ENCODE peak calls at places on chromosomes 16 and 17, in four cellular contexts. V, G, U and E are unnamed samples. For H3K27me3 and H3K9me3, the result is how much of the 10 kb centered on the place peaks cover.

GRCh38 chr17:83078378-83079339 is 750 bp upstream of the METRNL start:
- DNase-seq in V (no peak), G (no peak), U (no peak), E (no peak)

GRCh38 chr17:20085283-20085875 is 76.2 kb downstream of the SPECC1 start:
- DNase-seq in V (no peak), G (no peak), U (peak), E (no peak)

GRCh38 chr16:30602595-30603277 is 7.5 kb downstream of the ZNF689 start:
- DNase-seq in V (no peak), G (peak), U (no peak), E (peak)

GRCh38 chr16:4410335-4411075 is 5.9 kb downstream of the CORO7 start:
- DNase-seq in V (no peak), G (peak), U (no peak), E (peak)

GRCh38 chr16:26701243-26701886 is 365.4 kb upstream of the C16orf82 start:
- DNase-seq in V (no peak), G (no peak), U (no peak), E (no peak)

GRCh38 chr17:77439382-77440013 is 298.7 kb downstream of the SEC14L1 start:
- DNase-seq in V (no peak), G (no peak), U (no peak), E (no peak)

GRCh38 chr17:17191346-17191792 is 14.8 kb downstream of the PLD6 start:
- DNase-seq in V (peak), G (peak), U (no peak), E (peak)

GRCh38 chr16:86991679-86992078 is 325.5 kb downstream of the C16orf95 start:
- DNase-seq in V (no peak), G (peak), U (no peak), E (peak)

GRCh38 chr17:57662021-57662420 is 83.1 kb downstream of the CCDC182 start:
- DNase-seq in V (no peak), G (no peak), U (no peak), E (no peak)

GRCh38 chr17:72691601-72692000 is 400.9 kb downstream of the SLC39A11 start:
- DNase-seq in V (no peak), G (peak), U (no peak), E (peak)

GRCh38 chr17:74892974-74893911 is at the start of gene FADS6:
- DNase-seq in V (no peak), G (no peak), U (no peak), E (no peak)

GRCh38 chr16:79171504-79172240 is 428.9 kb downstream of the MAF start:
- DNase-seq in V (no peak), G (no peak), U (no peak), E (no peak)

GRCh38 chr16:1420111-1420539 is 422 bp downstream of the UQCC4 start:
- DNase-seq in V (no peak), G (no peak), U (no peak), E (no peak)

GRCh38 chr16:81358860-81359259 is 44.1 kb downstream of the GAN start:
- DNase-seq in V (no peak), G (no peak), U (no peak), E (no peak)

GRCh38 chr17:69607162-69607834 is 192.8 kb downstream of the MAP2K6 start:
- DNase-seq in V (peak), G (peak), U (peak), E (peak)

DNA sequence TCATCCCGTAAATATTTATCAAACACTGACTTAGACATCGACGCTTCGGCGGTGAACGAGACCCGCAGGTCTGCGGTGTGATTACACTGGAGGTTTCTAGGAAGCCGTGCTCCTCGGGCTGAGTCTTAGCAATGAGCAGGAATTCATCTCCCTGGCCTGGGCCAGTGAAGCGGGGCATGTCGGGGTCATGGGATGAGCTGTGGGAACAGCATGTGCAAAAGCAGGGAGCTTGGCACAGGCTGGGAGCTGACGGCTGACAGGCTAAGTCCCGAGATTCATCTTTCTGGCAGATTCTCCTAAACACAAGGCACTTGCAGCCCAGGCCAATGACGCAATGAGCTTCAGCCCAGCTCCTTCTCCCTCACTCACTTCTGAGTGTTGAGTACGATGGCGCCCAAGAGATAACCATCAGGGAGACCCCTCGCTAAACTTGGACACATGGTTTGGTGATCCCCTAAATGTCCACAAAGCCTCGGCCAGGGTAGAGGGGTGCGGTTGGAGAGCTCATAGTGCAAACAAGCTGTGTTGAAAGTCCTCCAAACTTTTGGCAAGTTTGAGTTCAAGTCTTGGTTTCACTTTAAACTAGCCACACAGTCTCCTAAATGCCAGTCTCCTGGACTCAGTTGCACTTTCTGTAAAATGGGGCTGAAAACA is 12.8 kb downstream of the CRISPLD2 start:
- DNase-seq in V (peak), G (peak), U (peak), E (peak)
- H3K4me3 ChIP-seq in V (no peak), G (peak), U (no peak), E (peak)

DNA sequence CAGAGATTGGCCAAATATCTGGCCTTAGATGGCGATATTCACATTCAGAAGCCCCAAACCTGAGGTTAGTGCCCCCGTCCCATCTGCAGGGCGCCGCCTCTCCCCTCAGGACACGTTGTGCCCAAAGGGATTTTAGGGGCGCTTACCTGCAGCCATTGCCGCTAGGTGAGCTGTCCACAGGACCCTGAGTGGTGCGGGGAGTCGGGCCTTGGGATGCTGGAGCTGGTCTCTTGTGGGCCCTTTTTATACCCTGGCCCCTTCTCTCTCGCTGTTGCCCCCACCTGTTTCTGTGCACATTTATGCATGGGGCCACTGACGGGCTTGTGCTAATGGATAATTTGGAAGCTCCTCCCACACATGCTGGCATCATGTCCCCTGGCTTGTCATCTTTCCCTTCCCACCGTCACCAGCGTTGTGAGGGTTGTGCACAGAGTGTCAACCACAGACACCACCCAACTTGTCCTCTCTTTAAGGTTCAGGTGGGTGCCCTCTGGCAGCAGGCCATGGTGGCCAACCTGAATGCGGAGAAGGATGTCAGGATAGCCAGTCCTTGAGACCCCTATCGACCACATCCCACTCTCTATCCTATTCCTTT is at the start of gene CSHL1:
- DNase-seq in V (no peak), G (no peak), U (no peak), E (no peak)
- H3K27me3 ChIP-seq in V (under half), G (under half), U (under half), E (under half)

DNA sequence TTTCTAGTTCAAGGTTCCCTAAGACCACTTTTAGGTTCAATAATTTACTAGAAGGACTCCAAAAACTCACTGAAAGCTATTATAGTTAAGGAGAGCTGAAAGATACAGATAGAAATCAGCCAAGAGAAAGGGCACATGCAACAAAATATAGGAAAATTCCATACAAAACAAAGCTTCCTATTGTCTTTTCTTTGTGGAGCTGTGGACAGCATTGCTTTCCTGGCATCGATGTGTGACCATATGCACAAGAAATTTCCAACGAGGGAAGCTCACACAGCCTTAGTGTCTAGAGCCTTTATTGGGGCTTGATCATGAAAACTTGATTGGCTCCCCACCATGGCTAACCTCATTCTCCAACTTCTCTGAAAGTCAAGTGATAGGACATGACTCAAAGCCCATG is 540.4 kb upstream of the CDH8 start:
- DNase-seq in V (no peak), G (no peak), U (no peak), E (no peak)
- H3K9me3 ChIP-seq in V (under half), G (under half), U (under half), E (under half)

GRCh38 chr17:29584452-29585079 is 4.9 kb downstream of the GIT1 start:
- DNase-seq in V (peak), G (no peak), U (no peak), E (no peak)
- H3K4me3 ChIP-seq in V (peak), G (no peak), U (peak), E (no peak)

GRCh38 chr17:40680998-40681397 is 16.0 kb upstream of the KRT222 start:
- DNase-seq in V (no peak), G (no peak), U (no peak), E (no peak)
- H3K27me3 ChIP-seq in V (under half), G (under half), U (under half), E (under half)

DNA sequence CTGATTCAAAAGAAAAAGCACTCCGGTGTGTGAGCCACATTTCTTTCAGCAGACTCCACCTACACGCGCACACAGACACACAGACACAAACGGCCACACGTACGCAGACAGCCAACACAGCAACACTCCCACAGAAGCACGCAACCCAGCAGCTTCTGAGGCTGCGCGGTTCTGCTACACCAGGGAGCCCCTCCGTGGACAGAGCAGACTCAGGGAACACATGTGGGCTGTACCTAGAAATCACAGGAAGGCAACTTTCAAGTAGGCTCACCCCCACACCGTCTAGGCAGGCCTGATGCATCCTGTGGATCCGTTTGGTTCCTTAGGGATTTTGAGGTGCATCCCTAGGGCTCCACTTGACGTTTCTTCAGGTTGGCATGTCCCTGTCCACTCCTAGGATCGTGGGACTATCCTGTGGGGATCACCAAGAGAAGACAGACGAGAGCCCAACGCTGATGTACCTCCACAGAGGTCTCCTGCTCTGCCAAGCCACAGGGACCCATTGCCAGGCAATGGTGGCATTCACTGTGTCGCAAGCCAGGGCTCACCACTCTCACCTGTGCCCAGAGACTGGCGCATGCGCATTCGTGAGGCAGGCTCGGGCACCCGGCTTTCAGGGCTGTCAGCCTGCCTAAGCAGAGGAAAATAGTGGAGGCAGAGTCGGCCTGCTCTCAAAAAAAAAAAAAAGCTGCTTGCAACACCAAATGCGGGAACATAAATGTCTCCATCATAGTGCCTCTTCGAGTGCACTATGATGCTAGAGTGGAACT is 2333.3 kb downstream of the TP53TG3F start:
- DNase-seq in V (no peak), G (no peak), U (no peak), E (no peak)
- H3K9me3 ChIP-seq in V (under half), G (under half), U (under half), E (under half)

GRCh38 chr16:84260766-84261165 is 21.0 kb upstream of the KCNG4 start:
- DNase-seq in V (no peak), G (no peak), U (no peak), E (no peak)
- H3K4me3 ChIP-seq in V (no peak), G (no peak), U (no peak), E (no peak)

GRCh38 chr17:7651097-7651958 is 602 bp downstream of the ATP1B2 start:
- DNase-seq in V (peak), G (no peak), U (no peak), E (no peak)
- H3K27me3 ChIP-seq in V (under half), G (half or more), U (under half), E (under half)

DNA sequence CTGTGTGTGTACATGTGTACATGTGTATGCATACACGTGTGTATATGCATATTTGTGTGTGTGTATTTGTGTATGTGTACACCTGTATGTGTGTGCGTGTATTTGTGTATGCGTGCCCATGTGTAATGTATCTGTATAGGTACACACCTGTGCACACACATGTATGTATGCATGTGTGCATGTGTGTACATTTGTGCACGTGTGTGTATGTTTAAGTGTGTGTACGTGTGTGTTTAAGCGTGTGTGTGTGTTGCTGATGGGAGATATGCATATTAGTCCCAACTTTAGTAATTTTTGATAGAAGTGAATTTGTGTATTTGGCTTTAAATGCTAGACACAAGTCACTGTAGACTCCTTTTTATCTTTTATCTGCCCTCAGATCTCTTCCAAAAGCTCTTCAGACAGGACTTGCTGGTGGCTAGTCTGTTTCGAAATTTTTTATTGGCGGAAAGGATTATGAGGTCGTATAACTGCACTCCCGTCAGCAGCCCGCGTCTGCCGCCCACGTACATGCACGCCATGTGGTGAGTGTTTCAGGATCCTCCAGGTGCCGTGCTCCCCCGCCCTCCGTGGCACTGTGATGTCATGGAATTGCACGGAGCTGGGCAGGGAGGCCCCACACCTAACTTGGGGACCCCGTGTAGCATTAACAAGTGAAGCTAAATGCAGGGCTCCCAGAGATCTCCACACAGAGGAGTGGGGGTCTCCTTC is 168.8 kb upstream of the CHMP6 start:
- DNase-seq in V (no peak), G (no peak), U (no peak), E (no peak)
- H3K9me3 ChIP-seq in V (under half), G (under half), U (under half), E (under half)